ENCODE peak calls at places on chromosomes 13 and 19, in six cellular contexts. K is AG04450, M is aorta, I is PC-3, C is upper lobe of left lung, N is Peyer's patch. O is an unnamed sample.

GRCh38 chr13:23899555-23899954 is 2.3 kb upstream of the C1QTNF9B start:
- DNase-seq in C (no peak), I (peak; percentile 70), M (no peak), N (peak; percentile 62), K (peak; percentile 61), O (no peak)

GRCh38 chr13:40682449-40683240 is 16.2 kb upstream of the FOXO1 start:
- DNase-seq in K (no peak), C (no peak), M (no peak), N (no peak), I (peak; percentile 64), O (no peak)

GRCh38 chr19:35392742-35393350 is 22.0 kb downstream of the GPR42 start:
- DNase-seq in I (no peak), C (no peak), N (no peak), K (no peak), M (no peak), O (no peak)

GRCh38 chr19:48739835-48740704 is at the start of gene RASIP1:
- DNase-seq in K (no peak), N (no peak), C (peak; percentile 41), M (no peak), I (no peak), O (peak; percentile 73)

GRCh38 chr13:78595819-78596700 is 7.3 kb downstream of the POU4F1 start:
- DNase-seq in K (no peak), I (no peak), M (no peak), N (no peak), C (no peak), O (no peak)

GRCh38 chr13:99384468-99384867 is 77.3 kb upstream of the GPR183 start:
- DNase-seq in I (no peak), K (no peak), N (no peak), C (no peak), M (no peak), O (no peak)

GRCh38 chr13:47046706-47047105 is 149.9 kb upstream of the HTR2A start:
- DNase-seq in I (no peak), M (no peak), C (no peak), K (no peak), N (no peak), O (no peak)

GRCh38 chr19:12705654-12706331 is 9.4 kb upstream of the FBXW9 start:
- DNase-seq in I (no peak), N (no peak), C (no peak), K (no peak), M (no peak), O (no peak)

GRCh38 chr13:49097374-49097773 is 121.7 kb downstream of the FNDC3A start:
- DNase-seq in K (peak; percentile 23), M (no peak), N (no peak), I (peak; percentile 65), C (peak; percentile 48), O (no peak)

GRCh38 chr19:40419066-40419612 is 6.0 kb upstream of the PRX start:
- DNase-seq in K (no peak), N (no peak), I (no peak), M (no peak), C (no peak), O (no peak)

GRCh38 chr19:37953576-37954303 is 46.7 kb downstream of the SIPA1L3 start:
- DNase-seq in N (no peak), I (peak; percentile 19), M (no peak), K (no peak), C (no peak), O (no peak)
- H3K27ac ChIP-seq in N (no peak overlapping the region), I (peak overlapping the region; percentile 53), M (no peak overlapping the region), K (no peak overlapping the region), C (no peak overlapping the region), O (peak overlapping the region; percentile 1)

GRCh38 chr19:17967258-17968051 is 548 bp downstream of the KCNN1 start:
- DNase-seq in M (no peak), K (no peak), I (no peak), C (no peak), N (no peak), O (no peak)

GRCh38 chr19:17966497-17967257 is at the start of gene KCNN1:
- DNase-seq in M (no peak), I (no peak), K (no peak), N (no peak), C (no peak), O (no peak)

GRCh38 chr19:17968376-17968775 is 1.5 kb downstream of the KCNN1 start:
- DNase-seq in C (no peak), I (no peak), K (no peak), M (no peak), N (no peak), O (no peak)

GRCh38 chr19:17972230-17972629 is 5.3 kb downstream of the KCNN1 start:
- DNase-seq in I (no peak), M (no peak), K (no peak), N (no peak), C (no peak), O (no peak)

DNA sequence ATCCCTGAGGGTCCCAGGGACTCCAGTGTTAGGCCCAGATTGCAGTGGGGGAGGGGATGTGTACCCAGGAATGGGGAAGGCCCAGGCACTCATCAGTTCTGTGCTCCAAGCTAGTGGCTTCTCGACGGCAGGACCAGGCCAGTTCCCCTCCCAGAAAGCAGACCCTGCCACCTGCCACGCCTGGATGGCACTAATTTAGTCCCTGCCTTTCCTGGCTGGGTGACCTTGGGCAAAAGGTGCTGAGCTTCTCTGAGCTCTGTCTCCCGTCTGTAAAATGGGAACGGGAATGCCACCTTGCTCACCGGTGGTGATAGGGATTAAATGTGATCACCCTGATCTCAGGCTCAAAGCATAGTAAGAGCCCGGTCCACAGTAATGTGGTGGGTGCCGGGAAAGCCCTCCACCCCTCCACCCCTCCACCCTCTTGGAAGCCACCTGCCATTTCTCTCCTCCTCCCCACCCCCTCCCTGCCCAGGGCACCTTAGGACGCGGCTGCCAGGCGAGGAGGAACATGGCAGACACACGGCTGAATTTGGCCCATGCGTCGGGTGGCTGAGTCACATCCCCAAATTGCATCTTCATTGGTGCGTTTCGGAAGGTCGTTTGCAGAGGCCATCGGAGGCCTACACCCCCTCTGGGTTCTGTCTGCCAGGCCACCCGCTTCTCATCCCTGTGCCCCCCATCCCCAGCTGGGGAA is 2.3 kb downstream of the KCNN1 start:
- DNase-seq in M (no peak), I (no peak), K (no peak), C (no peak), N (no peak), O (no peak)
- H3K4me3 ChIP-seq in M (no peak overlapping the region), I (no peak overlapping the region), K (no peak overlapping the region), C (no peak overlapping the region), N (no peak overlapping the region), O (no peak overlapping the region)

DNA sequence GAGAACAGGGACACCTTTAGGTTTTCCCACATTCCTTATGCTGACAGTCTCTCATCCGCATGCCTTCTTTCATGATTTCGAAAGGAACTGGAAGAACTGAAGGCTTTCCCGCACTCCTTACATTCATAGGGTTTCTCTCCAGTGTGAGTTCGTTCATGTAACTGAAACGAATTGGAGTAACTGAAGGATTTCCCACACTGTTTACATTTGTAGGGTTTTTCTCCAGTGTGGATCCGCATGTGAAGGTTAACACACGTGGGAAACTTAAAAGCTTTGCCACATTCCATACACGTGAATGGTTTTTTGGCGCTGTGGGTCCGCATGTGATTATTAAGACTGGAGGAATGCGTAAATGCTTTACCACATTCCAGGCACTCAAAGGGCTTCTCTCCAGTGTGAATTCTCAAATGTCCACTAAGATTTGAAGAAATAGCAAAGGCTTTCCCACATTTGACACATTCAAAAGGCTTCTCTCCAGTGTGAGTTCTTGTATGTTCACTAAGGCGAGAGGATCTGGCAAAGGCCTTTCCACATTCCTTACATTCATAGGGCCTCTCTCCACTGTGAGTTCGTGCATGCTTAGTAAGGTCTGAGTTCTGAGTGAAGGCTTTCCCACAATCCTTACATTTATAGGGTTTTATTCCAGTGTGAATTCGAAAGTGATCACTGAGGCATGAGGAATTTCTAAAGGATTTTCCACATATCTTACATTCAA is 22.0 kb downstream of the ZNF266 start:
- DNase-seq in N (no peak), K (no peak), I (no peak), C (no peak), M (no peak), O (no peak)
- H3K9me3 ChIP-seq in N (peaks cover 9% of the 10 kb centered on the region), K (peaks cover 63% of the 10 kb centered on the region), I (peaks cover 80% of the 10 kb centered on the region), C (peaks cover 98% of the 10 kb centered on the region), M (peaks cover 33% of the 10 kb centered on the region), O (no peaks in the 10 kb centered on the region)

DNA sequence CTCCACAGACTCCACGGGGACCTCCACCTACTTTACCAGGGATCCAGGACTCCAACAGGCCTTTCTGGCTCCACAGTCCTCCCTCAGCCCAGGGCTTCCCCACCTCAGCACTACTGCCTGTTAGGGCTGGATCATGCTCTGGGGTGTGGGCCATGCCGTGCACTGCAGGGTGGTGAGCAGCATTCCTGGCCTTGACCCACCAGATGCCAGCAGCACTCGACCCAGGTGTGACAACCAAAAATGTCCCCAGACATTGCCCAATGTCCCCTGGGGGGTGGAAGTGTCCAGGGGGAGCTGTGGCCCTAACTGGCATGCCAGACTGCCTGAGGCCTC is 42.0 kb downstream of the EPS15L1 start:
- DNase-seq in I (no peak), M (no peak), C (no peak), K (no peak), N (no peak), O (no peak)
- H3K27ac ChIP-seq in I (no peak overlapping the region), M (no peak overlapping the region), C (no peak overlapping the region), K (no peak overlapping the region), N (no peak overlapping the region), O (no peak overlapping the region)

GRCh38 chr19:42402376-42403116 is 12.4 kb upstream of the CNFN start:
- DNase-seq in K (no peak), N (no peak), I (no peak), M (no peak), C (no peak), O (no peak)
- H3K4me3 ChIP-seq in K (peak overlapping the region; percentile 66), N (peak overlapping the region; percentile 64), I (peak overlapping the region; percentile 80), M (no peak overlapping the region), C (peak overlapping the region; percentile 55), O (peak overlapping the region; percentile 65)

GRCh38 chr19:37226248-37226647 is 8.2 kb downstream of the ZNF383 start:
- DNase-seq in C (no peak), M (no peak), N (no peak), K (no peak), I (no peak), O (no peak)
- H3K9me3 ChIP-seq in C (peaks cover 46% of the 10 kb centered on the region), M (peaks cover 6% of the 10 kb centered on the region), N (no peaks in the 10 kb centered on the region), K (peaks cover 34% of the 10 kb centered on the region), I (peaks cover 9% of the 10 kb centered on the region), O (no peaks in the 10 kb centered on the region)

O was measured in pancreas.